ENCODE peak calls at places on chromosome 11, in five cellular contexts. One of them, this sample, is unnamed.

GRCh38 chr11:63870351-63871197 is 31.7 kb downstream of the MARK2 start:
- DNase-seq in kidney: peak; percentile 45
- DNase-seq in SK-N-SH: no peak
- DNase-seq in HepG2: no peak
- DNase-seq in IMR-90: peak; percentile 28
- DNase-seq in this sample: no peak

GRCh38 chr11:41431784-41432183 is 27.7 kb downstream of the LRRC4C start:
- DNase-seq in kidney: no peak
- DNase-seq in SK-N-SH: peak; percentile 36
- DNase-seq in HepG2: peak; percentile 16
- DNase-seq in IMR-90: no peak
- DNase-seq in this sample: peak; percentile 53

GRCh38 chr11:7462706-7463105 is 22.6 kb upstream of the OLFML1 start:
- DNase-seq in kidney: no peak
- DNase-seq in SK-N-SH: peak; percentile 53
- DNase-seq in HepG2: no peak
- DNase-seq in IMR-90: no peak
- DNase-seq in this sample: no peak

GRCh38 chr11:110186867-110187266 is 93.7 kb downstream of the ZC3H12C start:
- DNase-seq in kidney: no peak
- DNase-seq in SK-N-SH: no peak
- DNase-seq in HepG2: no peak
- DNase-seq in IMR-90: no peak
- DNase-seq in this sample: no peak

GRCh38 chr11:130118636-130119387 is 40.8 kb upstream of the ST14 start:
- DNase-seq in kidney: no peak
- DNase-seq in SK-N-SH: no peak
- DNase-seq in HepG2: peak; percentile 56
- DNase-seq in IMR-90: no peak
- DNase-seq in this sample: no peak

GRCh38 chr11:115765803-115766239 is 261.6 kb upstream of the CADM1 start:
- DNase-seq in kidney: no peak
- DNase-seq in SK-N-SH: no peak
- DNase-seq in HepG2: no peak
- DNase-seq in IMR-90: peak; percentile 81
- DNase-seq in this sample: no peak

GRCh38 chr11:128289048-128289447 is 298.3 kb downstream of the ETS1 start:
- DNase-seq in kidney: no peak
- DNase-seq in SK-N-SH: no peak
- DNase-seq in HepG2: no peak
- DNase-seq in IMR-90: no peak
- DNase-seq in this sample: no peak

GRCh38 chr11:6607190-6607635 is 3.6 kb downstream of the ILK start:
- DNase-seq in kidney: no peak
- DNase-seq in SK-N-SH: no peak
- DNase-seq in HepG2: no peak
- DNase-seq in IMR-90: no peak
- DNase-seq in this sample: no peak

GRCh38 chr11:120539681-120540369 is 28.3 kb downstream of the GRIK4 start:
- DNase-seq in kidney: no peak
- DNase-seq in SK-N-SH: peak; percentile 72
- DNase-seq in HepG2: no peak
- DNase-seq in IMR-90: peak; percentile 67
- DNase-seq in this sample: no peak

GRCh38 chr11:76248210-76248609 is 41.9 kb upstream of the WNT11 start:
- DNase-seq in kidney: peak; percentile 29
- DNase-seq in SK-N-SH: no peak
- DNase-seq in HepG2: no peak
- DNase-seq in IMR-90: no peak
- DNase-seq in this sample: peak; percentile 88

GRCh38 chr11:36540998-36541397 is 26.8 kb upstream of the RAG1 start:
- DNase-seq in kidney: no peak
- DNase-seq in SK-N-SH: peak; percentile 37
- DNase-seq in HepG2: peak; percentile 32
- DNase-seq in IMR-90: peak; percentile 45
- DNase-seq in this sample: peak; percentile 79

GRCh38 chr11:35792148-35792845 is 129.7 kb downstream of the TRIM44 start:
- DNase-seq in kidney: no peak
- DNase-seq in SK-N-SH: no peak
- DNase-seq in HepG2: no peak
- DNase-seq in IMR-90: no peak
- DNase-seq in this sample: no peak

GRCh38 chr11:93053864-93054263 is 84.4 kb downstream of the MTNR1B start:
- DNase-seq in kidney: no peak
- DNase-seq in SK-N-SH: no peak
- DNase-seq in HepG2: no peak
- DNase-seq in IMR-90: no peak
- DNase-seq in this sample: no peak

GRCh38 chr11:34654491-34655334 is 33.8 kb downstream of the EHF start:
- DNase-seq in kidney: no peak
- DNase-seq in SK-N-SH: no peak
- DNase-seq in HepG2: peak; percentile 99
- DNase-seq in IMR-90: peak; percentile 66
- DNase-seq in this sample: peak; percentile 67

GRCh38 chr11:70642301-70642700 is 244.0 kb downstream of the CTTN start:
- DNase-seq in kidney: no peak
- DNase-seq in SK-N-SH: no peak
- DNase-seq in HepG2: no peak
- DNase-seq in IMR-90: no peak
- DNase-seq in this sample: no peak

GRCh38 chr11:105706025-105706530 is 96.2 kb downstream of the GRIA4 start:
- DNase-seq in kidney: no peak
- DNase-seq in SK-N-SH: no peak
- DNase-seq in HepG2: no peak
- DNase-seq in IMR-90: no peak
- DNase-seq in this sample: no peak

GRCh38 chr11:85685131-85685819 is 720 bp downstream of the CCDC89 start:
- DNase-seq in kidney: peak; percentile 68
- DNase-seq in SK-N-SH: peak; percentile 28
- DNase-seq in HepG2: no peak
- DNase-seq in IMR-90: peak; percentile 68
- DNase-seq in this sample: peak; percentile 49

GRCh38 chr11:37409124-37409523 is 811.1 kb upstream of the RAG2 start:
- DNase-seq in kidney: no peak
- DNase-seq in SK-N-SH: no peak
- DNase-seq in HepG2: no peak
- DNase-seq in IMR-90: no peak
- DNase-seq in this sample: no peak

GRCh38 chr11:74141274-74141695 is 29.5 kb downstream of the C2CD3 start:
- DNase-seq in kidney: no peak
- DNase-seq in SK-N-SH: no peak
- DNase-seq in HepG2: peak; percentile 53
- DNase-seq in IMR-90: no peak
- DNase-seq in this sample: peak; percentile 52

GRCh38 chr11:130636672-130637463 is 188.4 kb downstream of the ADAMTS15 start:
- DNase-seq in kidney: no peak
- DNase-seq in SK-N-SH: no peak
- DNase-seq in HepG2: peak; percentile 60
- DNase-seq in IMR-90: peak; percentile 92
- DNase-seq in this sample: no peak

GRCh38 chr11:122440783-122441701 is 214.5 kb upstream of the UBASH3B start:
- DNase-seq in kidney: peak; percentile 76
- DNase-seq in SK-N-SH: peak; percentile 48
- DNase-seq in HepG2: no peak
- DNase-seq in IMR-90: no peak
- DNase-seq in this sample: peak; percentile 77

GRCh38 chr11:79098096-79098495 is 342.7 kb downstream of the TENM4 start:
- DNase-seq in kidney: no peak
- DNase-seq in SK-N-SH: peak; percentile 71
- DNase-seq in HepG2: no peak
- DNase-seq in IMR-90: no peak
- DNase-seq in this sample: no peak

GRCh38 chr11:72613450-72613849 is 60.8 kb downstream of the PDE2A start:
- DNase-seq in kidney: no peak
- DNase-seq in SK-N-SH: no peak
- DNase-seq in HepG2: no peak
- DNase-seq in IMR-90: no peak
- DNase-seq in this sample: no peak

GRCh38 chr11:15864021-15864805 is 492.1 kb downstream of the SOX6 start:
- DNase-seq in kidney: no peak
- DNase-seq in SK-N-SH: no peak
- DNase-seq in HepG2: no peak
- DNase-seq in IMR-90: no peak
- DNase-seq in this sample: peak; percentile 61

GRCh38 chr11:119419834-119420492 is 3.0 kb downstream of the THY1 start:
- DNase-seq in kidney: peak; percentile 87
- DNase-seq in SK-N-SH: no peak
- DNase-seq in HepG2: no peak
- DNase-seq in IMR-90: no peak
- DNase-seq in this sample: no peak

GRCh38 chr11:71383461-71383860 is 64.7 kb downstream of the DHCR7 start:
- DNase-seq in kidney: no peak
- DNase-seq in SK-N-SH: no peak
- DNase-seq in HepG2: no peak
- DNase-seq in IMR-90: no peak
- DNase-seq in this sample: no peak

GRCh38 chr11:70861534-70861933 is 390.8 kb downstream of the SHANK2 start:
- DNase-seq in kidney: peak; percentile 3
- DNase-seq in SK-N-SH: no peak
- DNase-seq in HepG2: no peak
- DNase-seq in IMR-90: no peak
- DNase-seq in this sample: no peak

GRCh38 chr11:81647374-81647773 is 1086.3 kb downstream of the FAM181B start:
- DNase-seq in kidney: no peak
- DNase-seq in SK-N-SH: no peak
- DNase-seq in HepG2: no peak
- DNase-seq in IMR-90: no peak
- DNase-seq in this sample: no peak

DNA sequence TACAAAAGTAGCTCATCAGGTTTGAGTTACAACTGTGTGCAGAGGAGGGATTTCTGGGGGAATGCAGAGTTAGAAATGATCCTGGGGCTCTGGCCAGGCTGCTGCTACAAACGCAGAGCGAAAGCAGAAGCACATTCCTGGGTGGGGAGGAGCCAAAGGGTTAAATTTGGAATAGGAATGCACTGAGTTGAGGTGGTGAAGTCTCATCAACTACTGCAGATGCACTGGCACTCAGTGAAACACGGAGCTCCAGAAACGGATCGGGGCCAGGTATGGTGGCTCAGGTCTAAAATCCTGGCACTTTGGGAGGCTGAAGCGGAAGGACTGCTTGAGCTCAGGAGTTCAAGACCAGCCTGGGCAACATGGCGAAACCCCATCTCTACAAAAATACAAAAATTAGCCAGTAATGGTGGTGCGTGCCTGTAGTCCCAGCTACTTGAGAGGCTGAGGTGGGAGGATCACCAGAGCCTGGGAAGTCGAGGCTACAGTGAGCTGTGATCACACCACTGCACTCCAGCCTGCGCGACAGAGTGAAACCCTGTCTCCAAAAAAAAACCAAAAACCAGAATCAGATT is 3.2 kb downstream of the CHKA start:
- DNase-seq in kidney: no peak
- DNase-seq in SK-N-SH: no peak
- DNase-seq in HepG2: peak; percentile 60
- DNase-seq in IMR-90: no peak
- DNase-seq in this sample: peak; percentile 70
- H3K4me1 ChIP-seq in kidney: peaks cover 12% of the 10 kb centered on the region
- H3K4me1 ChIP-seq in SK-N-SH: no peaks in the 10 kb centered on the region
- H3K4me1 ChIP-seq in HepG2: peaks cover 62% of the 10 kb centered on the region
- H3K4me1 ChIP-seq in IMR-90: peaks cover 12% of the 10 kb centered on the region
- H3K4me1 ChIP-seq in this sample: no peaks in the 10 kb centered on the region

GRCh38 chr11:108768964-108769363 is 104.1 kb downstream of the DDX10 start:
- DNase-seq in kidney: no peak
- DNase-seq in SK-N-SH: no peak
- DNase-seq in HepG2: no peak
- DNase-seq in IMR-90: no peak
- DNase-seq in this sample: no peak

GRCh38 chr11:108768370-108768769 is 103.5 kb downstream of the DDX10 start:
- DNase-seq in kidney: no peak
- DNase-seq in SK-N-SH: no peak
- DNase-seq in HepG2: no peak
- DNase-seq in IMR-90: peak; percentile 75
- DNase-seq in this sample: no peak

GRCh38 chr11:108766596-108767173 is 101.8 kb downstream of the DDX10 start:
- DNase-seq in kidney: no peak
- DNase-seq in SK-N-SH: no peak
- DNase-seq in HepG2: no peak
- DNase-seq in IMR-90: no peak
- DNase-seq in this sample: no peak
- H3K9ac ChIP-seq in kidney: no peak overlapping the region
- H3K9ac ChIP-seq in SK-N-SH: no peak overlapping the region
- H3K9ac ChIP-seq in HepG2: no peak overlapping the region
- H3K9ac ChIP-seq in IMR-90: no peak overlapping the region
- H3K9ac ChIP-seq in this sample: no peak overlapping the region

GRCh38 chr11:112004389-112004788 is 20.8 kb upstream of the DLAT start:
- DNase-seq in kidney: no peak
- DNase-seq in SK-N-SH: peak; percentile 28
- DNase-seq in HepG2: peak; percentile 15
- DNase-seq in IMR-90: no peak
- DNase-seq in this sample: peak; percentile 79
- TF ChIP-seq CTCF in kidney: no peak
- TF ChIP-seq CTCF in SK-N-SH: peak; percentile 29
- TF ChIP-seq CTCF in HepG2: peak; percentile 51
- TF ChIP-seq CTCF in IMR-90: peak; percentile 26
- TF ChIP-seq CTCF in this sample: peak; percentile 80

GRCh38 chr11:62708423-62709261 is 1.2 kb downstream of the GNG3 start:
- DNase-seq in kidney: no peak
- DNase-seq in SK-N-SH: no peak
- DNase-seq in HepG2: no peak
- DNase-seq in IMR-90: no peak
- DNase-seq in this sample: peak; percentile 83

GRCh38 chr11:62705880-62706831 is 1.1 kb downstream of the BSCL2 start:
- DNase-seq in kidney: peak; percentile 99
- DNase-seq in SK-N-SH: peak; percentile 97
- DNase-seq in HepG2: peak; percentile 83
- DNase-seq in IMR-90: peak; percentile 91
- DNase-seq in this sample: peak; percentile 97

GRCh38 chr11:62707277-62707771 is at the start of the genes BSCL2 and GNG3:
- DNase-seq in kidney: no peak
- DNase-seq in SK-N-SH: peak; percentile 39
- DNase-seq in HepG2: no peak
- DNase-seq in IMR-90: no peak
- DNase-seq in this sample: peak; percentile 99

GRCh38 chr11:62705401-62705800 is 1.8 kb downstream of the BSCL2 start:
- DNase-seq in kidney: no peak
- DNase-seq in SK-N-SH: peak; percentile 65
- DNase-seq in HepG2: no peak
- DNase-seq in IMR-90: no peak
- DNase-seq in this sample: peak; percentile 61

DNA sequence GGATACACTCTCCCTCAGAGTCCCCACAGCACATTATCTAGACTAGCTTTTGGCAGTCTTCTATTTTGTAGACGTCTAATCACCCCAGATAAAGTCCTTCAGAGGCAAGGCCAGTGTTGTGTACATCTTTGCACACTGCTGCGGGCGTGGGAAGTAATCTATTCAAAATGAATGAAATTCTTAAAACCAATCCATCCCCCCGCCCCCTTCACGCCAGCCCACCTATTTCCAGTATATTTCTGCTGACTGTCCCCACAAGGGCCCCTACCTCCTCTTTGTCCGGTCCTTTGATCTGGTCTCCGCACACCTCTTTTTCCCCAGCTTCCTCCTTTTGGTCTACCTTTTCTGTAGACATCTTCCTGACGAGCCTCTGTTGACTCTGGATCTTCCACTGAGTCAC is 383 bp downstream of the BSCL2 start:
- DNase-seq in kidney: no peak
- DNase-seq in SK-N-SH: no peak
- DNase-seq in HepG2: no peak
- DNase-seq in IMR-90: no peak
- DNase-seq in this sample: no peak
- H3K4me1 ChIP-seq in kidney: peaks cover 30% of the 10 kb centered on the region
- H3K4me1 ChIP-seq in SK-N-SH: peaks cover 22% of the 10 kb centered on the region
- H3K4me1 ChIP-seq in HepG2: peaks cover 18% of the 10 kb centered on the region
- H3K4me1 ChIP-seq in IMR-90: peaks cover 16% of the 10 kb centered on the region
- H3K4me1 ChIP-seq in this sample: peaks cover 27% of the 10 kb centered on the region

GRCh38 chr11:26283852-26284421 is 48.0 kb upstream of the ANO3 start:
- DNase-seq in kidney: no peak
- DNase-seq in SK-N-SH: no peak
- DNase-seq in HepG2: no peak
- DNase-seq in IMR-90: no peak
- DNase-seq in this sample: no peak
- H3K9ac ChIP-seq in kidney: no peak overlapping the region
- H3K9ac ChIP-seq in SK-N-SH: no peak overlapping the region
- H3K9ac ChIP-seq in HepG2: no peak overlapping the region
- H3K9ac ChIP-seq in IMR-90: no peak overlapping the region
- H3K9ac ChIP-seq in this sample: no peak overlapping the region